ENCODE peak calls at places on chromosomes 16 and 17, in seven cellular contexts. One of them, this sample, is unnamed.

GRCh38 chr17:69179227-69179952 is 37.7 kb upstream of the ABCA6 start:
- DNase-seq in H9: no peak
- DNase-seq in IMR-90: peak; percentile 50
- DNase-seq in MM.1S: no peak
- DNase-seq in neural progenitor cell: no peak
- DNase-seq in neuronal stem cell: no peak
- DNase-seq in astrocyte: peak; percentile 47
- DNase-seq in this sample: no peak

GRCh38 chr17:48597775-48598631 is 4.4 kb upstream of the HOXB5 start:
- DNase-seq in H9: no peak
- DNase-seq in IMR-90: peak; percentile 88
- DNase-seq in neural progenitor cell: peak; percentile 50
- DNase-seq in MM.1S: no peak
- DNase-seq in astrocyte: no peak
- DNase-seq in neuronal stem cell: no peak
- DNase-seq in this sample: peak; percentile 92

GRCh38 chr16:3673201-3673600 is 18.7 kb downstream of the DNASE1 start:
- DNase-seq in H9: no peak
- DNase-seq in neuronal stem cell: no peak
- DNase-seq in IMR-90: no peak
- DNase-seq in MM.1S: no peak
- DNase-seq in neural progenitor cell: no peak
- DNase-seq in astrocyte: no peak
- DNase-seq in this sample: no peak

GRCh38 chr16:16791051-16791450 is 412.1 kb downstream of the NPIPA7 start:
- DNase-seq in neural progenitor cell: no peak
- DNase-seq in MM.1S: no peak
- DNase-seq in neuronal stem cell: no peak
- DNase-seq in astrocyte: no peak
- DNase-seq in IMR-90: no peak
- DNase-seq in H9: no peak
- DNase-seq in this sample: no peak

GRCh38 chr17:50634123-50634914 is at the start of gene ABCC3:
- DNase-seq in neuronal stem cell: no peak
- DNase-seq in neural progenitor cell: peak; percentile 63
- DNase-seq in astrocyte: peak; percentile 16
- DNase-seq in MM.1S: no peak
- DNase-seq in H9: no peak
- DNase-seq in IMR-90: no peak
- DNase-seq in this sample: peak; percentile 86

GRCh38 chr16:46884513-46885293 is 541 bp downstream of the GPT2 start:
- DNase-seq in neural progenitor cell: peak; percentile 59
- DNase-seq in neuronal stem cell: peak; percentile 37
- DNase-seq in astrocyte: no peak
- DNase-seq in MM.1S: peak; percentile 8
- DNase-seq in H9: no peak
- DNase-seq in IMR-90: peak; percentile 20
- DNase-seq in this sample: no peak

GRCh38 chr17:44911133-44912001 is 3.9 kb downstream of the GFAP start:
- DNase-seq in IMR-90: peak; percentile 24
- DNase-seq in MM.1S: peak; percentile 32
- DNase-seq in neuronal stem cell: peak; percentile 55
- DNase-seq in H9: peak; percentile 97
- DNase-seq in neural progenitor cell: peak; percentile 84
- DNase-seq in astrocyte: no peak
- DNase-seq in this sample: peak; percentile 74

GRCh38 chr17:63476857-63477470 is at the start of gene ACE:
- DNase-seq in MM.1S: peak; percentile 61
- DNase-seq in neural progenitor cell: peak; percentile 76
- DNase-seq in IMR-90: peak; percentile 15
- DNase-seq in neuronal stem cell: no peak
- DNase-seq in H9: peak; percentile 91
- DNase-seq in astrocyte: peak; percentile 16
- DNase-seq in this sample: peak; percentile 84

GRCh38 chr17:74219576-74220133 is 6.3 kb downstream of the TTYH2 start:
- DNase-seq in IMR-90: no peak
- DNase-seq in neural progenitor cell: no peak
- DNase-seq in H9: no peak
- DNase-seq in MM.1S: no peak
- DNase-seq in astrocyte: no peak
- DNase-seq in neuronal stem cell: no peak
- DNase-seq in this sample: no peak

GRCh38 chr17:41476866-41477815 is 3.8 kb downstream of the KRT35 start:
- DNase-seq in H9: no peak
- DNase-seq in neuronal stem cell: no peak
- DNase-seq in astrocyte: no peak
- DNase-seq in IMR-90: no peak
- DNase-seq in neural progenitor cell: no peak
- DNase-seq in MM.1S: no peak
- DNase-seq in this sample: no peak

GRCh38 chr17:81336296-81336929 is 41.3 kb upstream of the SLC38A10 start:
- DNase-seq in IMR-90: no peak
- DNase-seq in astrocyte: no peak
- DNase-seq in neural progenitor cell: no peak
- DNase-seq in neuronal stem cell: no peak
- DNase-seq in MM.1S: no peak
- DNase-seq in H9: peak; percentile 21
- DNase-seq in this sample: no peak

GRCh38 chr16:64238576-64238975 is 883.3 kb downstream of the CDH11 start:
- DNase-seq in neuronal stem cell: no peak
- DNase-seq in astrocyte: peak; percentile 28
- DNase-seq in MM.1S: no peak
- DNase-seq in neural progenitor cell: no peak
- DNase-seq in H9: no peak
- DNase-seq in IMR-90: peak; percentile 23
- DNase-seq in this sample: no peak

GRCh38 chr16:64236351-64236750 is 885.5 kb downstream of the CDH11 start:
- DNase-seq in astrocyte: no peak
- DNase-seq in IMR-90: peak; percentile 10
- DNase-seq in neural progenitor cell: no peak
- DNase-seq in MM.1S: no peak
- DNase-seq in H9: no peak
- DNase-seq in neuronal stem cell: no peak
- DNase-seq in this sample: no peak

DNA sequence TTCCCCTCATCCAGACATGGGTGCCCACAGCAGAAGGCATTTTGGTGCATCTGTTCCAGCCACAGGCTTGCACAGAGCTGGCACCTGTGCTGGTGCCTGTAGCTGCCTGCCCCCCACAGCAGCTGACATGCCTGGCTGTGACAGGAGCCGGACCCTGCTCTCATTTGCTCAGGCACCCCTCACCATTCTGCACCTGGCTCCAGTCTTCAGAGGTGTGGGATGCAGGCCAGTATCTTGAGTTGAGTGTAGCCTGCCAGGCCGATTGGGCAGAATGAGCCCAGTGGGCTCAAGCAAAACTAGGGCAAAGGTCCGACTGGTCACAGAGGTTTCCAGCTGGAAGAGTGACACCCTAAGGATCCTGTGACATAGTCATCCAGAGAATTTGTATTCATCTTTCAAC is 887.7 kb downstream of the CDH11 start:
- DNase-seq in IMR-90: no peak
- DNase-seq in neural progenitor cell: no peak
- DNase-seq in H9: no peak
- DNase-seq in MM.1S: no peak
- DNase-seq in astrocyte: no peak
- DNase-seq in neuronal stem cell: no peak
- DNase-seq in this sample: no peak
- H3K4me1 ChIP-seq in IMR-90: no peaks in the 10 kb centered on the region
- H3K4me1 ChIP-seq in neural progenitor cell: no peaks in the 10 kb centered on the region
- H3K4me1 ChIP-seq in H9: no peaks in the 10 kb centered on the region
- H3K4me1 ChIP-seq in MM.1S: no peaks in the 10 kb centered on the region
- H3K4me1 ChIP-seq in astrocyte: no peaks in the 10 kb centered on the region
- H3K4me1 ChIP-seq in neuronal stem cell: no peaks in the 10 kb centered on the region
- H3K4me1 ChIP-seq in this sample: no peaks in the 10 kb centered on the region

GRCh38 chr17:78771758-78772382 is 10.2 kb downstream of the CYTH1 start:
- DNase-seq in H9: no peak
- DNase-seq in MM.1S: peak; percentile 67
- DNase-seq in astrocyte: no peak
- DNase-seq in neuronal stem cell: no peak
- DNase-seq in neural progenitor cell: no peak
- DNase-seq in IMR-90: no peak
- DNase-seq in this sample: no peak

GRCh38 chr17:78769200-78769773 is 12.8 kb downstream of the CYTH1 start:
- DNase-seq in neural progenitor cell: no peak
- DNase-seq in H9: no peak
- DNase-seq in MM.1S: no peak
- DNase-seq in IMR-90: no peak
- DNase-seq in astrocyte: no peak
- DNase-seq in neuronal stem cell: no peak
- DNase-seq in this sample: no peak

GRCh38 chr17:78774956-78775571 is 7.0 kb downstream of the CYTH1 start:
- DNase-seq in astrocyte: no peak
- DNase-seq in H9: no peak
- DNase-seq in MM.1S: peak; percentile 56
- DNase-seq in neural progenitor cell: no peak
- DNase-seq in neuronal stem cell: no peak
- DNase-seq in IMR-90: no peak
- DNase-seq in this sample: no peak

GRCh38 chr17:78777886-78778285 is 4.2 kb downstream of the CYTH1 start:
- DNase-seq in neuronal stem cell: no peak
- DNase-seq in IMR-90: no peak
- DNase-seq in neural progenitor cell: no peak
- DNase-seq in astrocyte: no peak
- DNase-seq in MM.1S: no peak
- DNase-seq in H9: no peak
- DNase-seq in this sample: no peak

DNA sequence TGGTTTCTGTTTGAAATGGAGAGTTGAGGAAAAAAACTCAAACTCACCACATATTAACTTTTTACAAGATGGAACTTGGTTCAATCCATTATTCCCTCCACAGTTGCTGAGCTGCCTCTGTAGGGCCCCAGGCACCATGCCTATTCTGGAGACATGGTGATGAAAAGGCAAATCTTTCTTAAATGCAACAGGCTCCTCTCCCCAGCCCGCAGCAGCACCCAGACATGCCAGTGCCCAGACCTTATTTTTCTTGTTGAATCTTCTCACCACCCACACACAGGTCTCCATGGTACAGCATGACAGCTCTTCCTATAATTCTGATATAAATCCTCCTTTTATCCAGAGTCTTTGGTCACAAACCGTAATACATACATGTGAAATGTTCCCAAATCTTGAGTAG is 7.6 kb downstream of the CYTH1 start:
- DNase-seq in IMR-90: no peak
- DNase-seq in neural progenitor cell: no peak
- DNase-seq in H9: no peak
- DNase-seq in astrocyte: no peak
- DNase-seq in neuronal stem cell: no peak
- DNase-seq in MM.1S: no peak
- DNase-seq in this sample: no peak
- H3K9ac ChIP-seq in IMR-90: no peak overlapping the region
- H3K9ac ChIP-seq in neural progenitor cell: no peak overlapping the region
- H3K9ac ChIP-seq in H9: no peak overlapping the region
- H3K9ac ChIP-seq in astrocyte: no peak overlapping the region
- H3K9ac ChIP-seq in neuronal stem cell: no peak overlapping the region
- H3K9ac ChIP-seq in MM.1S: peak overlapping the region; percentile 81
- H3K9ac ChIP-seq in this sample: peak overlapping the region; percentile 39

GRCh38 chr17:83041305-83041704 is 38.1 kb upstream of the METRNL start:
- DNase-seq in neural progenitor cell: no peak
- DNase-seq in neuronal stem cell: no peak
- DNase-seq in H9: no peak
- DNase-seq in IMR-90: peak; percentile 4
- DNase-seq in MM.1S: no peak
- DNase-seq in astrocyte: peak; percentile 6
- DNase-seq in this sample: no peak

GRCh38 chr17:83037084-83037950 is 42.1 kb upstream of the METRNL start:
- DNase-seq in neural progenitor cell: peak; percentile 51
- DNase-seq in astrocyte: no peak
- DNase-seq in neuronal stem cell: peak; percentile 23
- DNase-seq in H9: no peak
- DNase-seq in IMR-90: no peak
- DNase-seq in MM.1S: no peak
- DNase-seq in this sample: no peak

GRCh38 chr17:83046759-83047478 is 32.5 kb upstream of the METRNL start:
- DNase-seq in MM.1S: no peak
- DNase-seq in astrocyte: no peak
- DNase-seq in neuronal stem cell: no peak
- DNase-seq in IMR-90: no peak
- DNase-seq in H9: no peak
- DNase-seq in neural progenitor cell: no peak
- DNase-seq in this sample: no peak

GRCh38 chr17:83036666-83037065 is 42.7 kb upstream of the METRNL start:
- DNase-seq in neural progenitor cell: no peak
- DNase-seq in neuronal stem cell: no peak
- DNase-seq in MM.1S: no peak
- DNase-seq in IMR-90: no peak
- DNase-seq in astrocyte: no peak
- DNase-seq in H9: no peak
- DNase-seq in this sample: no peak

GRCh38 chr17:83042522-83043158 is 36.8 kb upstream of the METRNL start:
- DNase-seq in neuronal stem cell: no peak
- DNase-seq in astrocyte: no peak
- DNase-seq in IMR-90: no peak
- DNase-seq in H9: no peak
- DNase-seq in neural progenitor cell: no peak
- DNase-seq in MM.1S: no peak
- DNase-seq in this sample: no peak
- H3K9me3 ChIP-seq in neuronal stem cell: peaks cover 18% of the 10 kb centered on the region
- H3K9me3 ChIP-seq in astrocyte: peaks cover 14% of the 10 kb centered on the region
- H3K9me3 ChIP-seq in IMR-90: peaks cover 20% of the 10 kb centered on the region
- H3K9me3 ChIP-seq in H9: peaks cover 12% of the 10 kb centered on the region
- H3K9me3 ChIP-seq in neural progenitor cell: peaks cover 19% of the 10 kb centered on the region
- H3K9me3 ChIP-seq in MM.1S: no peaks in the 10 kb centered on the region
- H3K9me3 ChIP-seq in this sample: no peaks in the 10 kb centered on the region

GRCh38 chr16:85005278-85006069 is 5.9 kb downstream of the ZDHHC7 start:
- DNase-seq in astrocyte: peak; percentile 81
- DNase-seq in neuronal stem cell: no peak
- DNase-seq in neural progenitor cell: no peak
- DNase-seq in MM.1S: no peak
- DNase-seq in IMR-90: peak; percentile 39
- DNase-seq in H9: no peak
- DNase-seq in this sample: no peak
- H3K4me1 ChIP-seq in astrocyte: peaks cover 56% of the 10 kb centered on the region
- H3K4me1 ChIP-seq in neuronal stem cell: peaks cover 5% of the 10 kb centered on the region
- H3K4me1 ChIP-seq in neural progenitor cell: peaks cover 21% of the 10 kb centered on the region
- H3K4me1 ChIP-seq in MM.1S: no peaks in the 10 kb centered on the region
- H3K4me1 ChIP-seq in IMR-90: peaks cover 46% of the 10 kb centered on the region
- H3K4me1 ChIP-seq in H9: peaks cover 2% of the 10 kb centered on the region
- H3K4me1 ChIP-seq in this sample: peaks cover 32% of the 10 kb centered on the region

GRCh38 chr17:15258113-15258512 is 7.0 kb downstream of the PMP22 start:
- DNase-seq in neuronal stem cell: no peak
- DNase-seq in IMR-90: no peak
- DNase-seq in MM.1S: no peak
- DNase-seq in H9: no peak
- DNase-seq in neural progenitor cell: no peak
- DNase-seq in astrocyte: no peak
- DNase-seq in this sample: no peak
- H3K9ac ChIP-seq in neuronal stem cell: no peak overlapping the region
- H3K9ac ChIP-seq in IMR-90: no peak overlapping the region
- H3K9ac ChIP-seq in MM.1S: no peak overlapping the region
- H3K9ac ChIP-seq in H9: no peak overlapping the region
- H3K9ac ChIP-seq in neural progenitor cell: no peak overlapping the region
- H3K9ac ChIP-seq in astrocyte: no peak overlapping the region
- H3K9ac ChIP-seq in this sample: no peak overlapping the region

GRCh38 chr16:5502944-5503343 is 405.3 kb upstream of the EEF2KMT start:
- DNase-seq in MM.1S: no peak
- DNase-seq in H9: no peak
- DNase-seq in IMR-90: no peak
- DNase-seq in neural progenitor cell: no peak
- DNase-seq in neuronal stem cell: no peak
- DNase-seq in astrocyte: no peak
- DNase-seq in this sample: no peak
- H3K9me3 ChIP-seq in MM.1S: no peaks in the 10 kb centered on the region
- H3K9me3 ChIP-seq in H9: no peaks in the 10 kb centered on the region
- H3K9me3 ChIP-seq in IMR-90: peaks cover 42% of the 10 kb centered on the region
- H3K9me3 ChIP-seq in neural progenitor cell: no peaks in the 10 kb centered on the region
- H3K9me3 ChIP-seq in neuronal stem cell: no peaks in the 10 kb centered on the region
- H3K9me3 ChIP-seq in astrocyte: peaks cover 3% of the 10 kb centered on the region
- H3K9me3 ChIP-seq in this sample: no peaks in the 10 kb centered on the region